ENCODE peak calls at places on chromosomes 16 and 17, in seven cellular contexts. L is cardiac muscle cell, N is DND-41, J is OCI-LY7, M is gastrocnemius medialis, Z is hepatocyte, Q is left ventricle myocardium inferior. U is an unnamed sample.

GRCh38 chr17:57672971-57673370 is 72.1 kb downstream of the CCDC182 start:
- DNase-seq in N (peak), Z (no peak), M (no peak), Q (no peak), J (no peak), L (no peak), U (peak)

GRCh38 chr16:1775846-1776671 is 3.1 kb upstream of the MRPS34 start:
- DNase-seq in N (no peak), L (no peak), Q (no peak), J (no peak), Z (no peak), M (no peak), U (no peak)

GRCh38 chr16:11180489-11180888 is 75.5 kb downstream of the SOCS1 start:
- DNase-seq in N (no peak), Q (no peak), J (no peak), M (no peak), L (no peak), Z (no peak), U (no peak)

GRCh38 chr16:15644306-15644961 is 1.5 kb upstream of the MARF1 start:
- DNase-seq in J (peak), Q (no peak), L (no peak), N (no peak), M (no peak), Z (peak), U (peak)

GRCh38 chr16:57479422-57480126 is 6.7 kb downstream of the DOK4 start:
- DNase-seq in M (no peak), Q (peak), N (no peak), J (no peak), L (peak), Z (peak), U (peak)

GRCh38 chr17:77872714-77873517 is 85.6 kb upstream of the TNRC6C start:
- DNase-seq in Q (no peak), N (peak), L (no peak), Z (no peak), M (no peak), J (no peak), U (no peak)

GRCh38 chr17:18966831-18967624 is 15.1 kb downstream of the SLC5A10 start:
- DNase-seq in J (no peak), Z (peak), N (no peak), Q (peak), M (peak), L (peak), U (no peak)

GRCh38 chr17:8056232-8056975 is 17.5 kb downstream of the ALOX15B start:
- DNase-seq in N (no peak), J (peak), M (peak), Z (peak), L (no peak), Q (no peak), U (no peak)

GRCh38 chr17:80254396-80255241 is 6.0 kb upstream of the RNF213 start:
- DNase-seq in M (no peak), Q (no peak), N (peak), L (no peak), J (peak), Z (peak), U (peak)

GRCh38 chr16:74575175-74575804 is 31.6 kb downstream of the GLG1 start:
- DNase-seq in M (no peak), L (no peak), Z (no peak), Q (no peak), N (no peak), J (no peak), U (no peak)

GRCh38 chr16:51607202-51607756 is 456.2 kb upstream of the SALL1 start:
- DNase-seq in J (no peak), L (no peak), M (no peak), N (no peak), Z (no peak), Q (no peak), U (no peak)

GRCh38 chr16:88611220-88611821 is 27.1 kb upstream of the IL17C start:
- DNase-seq in M (no peak), Z (no peak), J (no peak), L (peak), N (no peak), Q (no peak), U (no peak)

GRCh38 chr17:71023631-71024030 is 854.3 kb downstream of the KCNJ2 start:
- DNase-seq in Q (no peak), N (no peak), J (no peak), Z (no peak), M (no peak), L (peak), U (no peak)

GRCh38 chr16:56113223-56113622 is 78.1 kb upstream of the GNAO1 start:
- DNase-seq in N (no peak), J (no peak), M (no peak), Q (peak), L (peak), Z (no peak), U (no peak)

GRCh38 chr16:11629071-11630030 is 38.9 kb upstream of the SNN start:
- DNase-seq in Q (peak), N (peak), Z (no peak), J (peak), L (no peak), M (no peak), U (no peak)

GRCh38 chr17:44752953-44753861 is 5.6 kb upstream of the ADAM11 start:
- DNase-seq in N (no peak), L (no peak), Z (no peak), Q (no peak), M (no peak), J (no peak), U (no peak)

GRCh38 chr16:89174055-89174827 is 2.7 kb downstream of the CDH15 start:
- DNase-seq in Q (no peak), Z (no peak), N (no peak), J (no peak), L (no peak), M (no peak), U (no peak)

GRCh38 chr16:546909-547770 is 13.1 kb upstream of the PRR35 start:
- DNase-seq in J (no peak), M (no peak), N (peak), L (peak), Z (peak), Q (peak), U (peak)

GRCh38 chr17:79019631-79020584 is 4.1 kb upstream of the C1QTNF1 start:
- DNase-seq in L (peak), Z (peak), M (no peak), N (peak), Q (peak), J (peak), U (peak)

GRCh38 chr17:43906951-43907424 is 348 bp downstream of the MPP2 start:
- DNase-seq in L (no peak), M (no peak), Z (no peak), J (no peak), Q (no peak), N (no peak), U (no peak)

GRCh38 chr17:63399856-63400255 is 46.2 kb downstream of the CYB561 start:
- DNase-seq in Q (peak), M (no peak), N (no peak), L (no peak), Z (peak), J (no peak), U (no peak)

GRCh38 chr16:56883586-56883985 is 18.6 kb downstream of the SLC12A3 start:
- DNase-seq in M (no peak), N (no peak), J (no peak), Z (no peak), Q (no peak), L (no peak), U (no peak)

DNA sequence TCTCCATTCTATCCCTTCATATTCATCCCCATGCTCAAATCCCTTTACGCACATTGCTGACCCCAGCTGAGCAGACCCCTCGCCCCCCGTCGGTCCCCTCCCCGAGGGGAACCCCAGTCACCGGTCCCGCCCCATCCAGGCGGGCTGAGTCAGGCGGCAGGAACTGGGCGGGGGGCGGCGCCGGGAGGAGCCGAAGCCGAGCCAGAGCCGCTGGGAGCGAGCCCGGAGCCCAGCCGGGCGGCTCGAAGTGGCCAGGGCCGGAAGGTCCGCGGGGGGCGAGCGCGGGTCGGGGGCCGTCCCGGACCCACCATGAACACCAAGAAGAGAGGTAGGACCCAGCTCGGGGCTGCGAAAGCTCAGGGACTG is 8.6 kb downstream of the RIPOR1 start:
- DNase-seq in J (no peak), Q (peak), L (peak), Z (peak), N (peak), M (no peak), U (no peak)
- H3K27ac ChIP-seq in J (no peak), Q (peak), L (no peak), Z (peak), N (peak), M (peak), U (peak)

DNA sequence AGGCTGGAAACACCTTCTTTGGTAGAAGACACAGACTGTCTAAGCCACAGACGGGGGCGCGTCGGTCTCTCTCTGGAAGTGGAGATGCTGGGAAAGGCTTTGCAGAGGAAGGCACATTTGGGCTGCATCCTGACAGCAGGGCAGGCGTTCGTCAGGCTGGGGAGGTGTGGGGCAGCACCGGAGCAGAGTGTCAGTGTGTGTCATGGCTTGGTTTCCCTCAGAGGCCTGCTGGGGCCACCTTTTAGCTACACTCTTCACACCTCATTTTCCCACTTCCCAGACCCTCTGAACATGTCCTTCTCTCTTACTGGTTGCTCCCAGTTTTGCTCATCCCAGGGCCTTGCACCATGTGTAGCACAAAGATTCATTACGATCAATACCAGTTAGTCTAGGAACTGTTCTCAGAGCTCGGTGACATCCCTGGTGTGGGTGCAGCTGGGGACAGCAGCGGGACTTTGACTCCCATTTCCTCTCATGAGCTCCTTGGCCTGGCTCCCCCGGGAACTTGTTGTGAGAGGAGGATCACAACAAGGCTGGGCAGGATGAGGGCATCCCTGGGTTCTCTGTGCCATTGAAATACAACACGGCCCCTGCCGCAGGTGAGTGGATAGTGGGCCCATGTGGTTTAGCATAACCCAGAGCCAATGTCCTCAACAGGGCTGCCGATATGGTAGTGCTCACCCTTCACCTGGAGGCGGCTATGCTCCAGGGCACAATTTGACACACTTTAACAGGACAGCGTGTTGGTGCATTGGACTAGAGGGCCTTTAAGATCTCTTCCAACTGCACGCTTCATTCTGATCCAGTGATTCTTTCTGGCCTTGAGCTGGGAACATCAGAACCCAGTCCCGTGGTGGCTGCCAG is 33.0 kb downstream of the SMARCE1 start:
- DNase-seq in M (no peak), Z (no peak), L (no peak), J (peak), N (no peak), Q (no peak), U (no peak)
- H3K27ac ChIP-seq in M (no peak), Z (no peak), L (no peak), J (peak), N (no peak), Q (no peak), U (no peak)

GRCh38 chr16:50597563-50598255 is 49.5 kb downstream of the NKD1 start:
- DNase-seq in N (no peak), J (no peak), L (no peak), Q (no peak), M (no peak), Z (no peak), U (no peak)

GRCh38 chr16:50600582-50601283 is 52.5 kb downstream of the NKD1 start:
- DNase-seq in L (peak), Z (no peak), Q (no peak), M (no peak), N (no peak), J (no peak), U (no peak)

GRCh38 chr16:50598256-50598894 is 50.2 kb downstream of the NKD1 start:
- DNase-seq in L (no peak), N (no peak), Q (peak), Z (no peak), M (peak), J (no peak), U (no peak)

GRCh38 chr16:50598936-50599361 is 50.8 kb downstream of the NKD1 start:
- DNase-seq in M (no peak), N (no peak), Z (no peak), Q (no peak), J (no peak), L (peak), U (no peak)

DNA sequence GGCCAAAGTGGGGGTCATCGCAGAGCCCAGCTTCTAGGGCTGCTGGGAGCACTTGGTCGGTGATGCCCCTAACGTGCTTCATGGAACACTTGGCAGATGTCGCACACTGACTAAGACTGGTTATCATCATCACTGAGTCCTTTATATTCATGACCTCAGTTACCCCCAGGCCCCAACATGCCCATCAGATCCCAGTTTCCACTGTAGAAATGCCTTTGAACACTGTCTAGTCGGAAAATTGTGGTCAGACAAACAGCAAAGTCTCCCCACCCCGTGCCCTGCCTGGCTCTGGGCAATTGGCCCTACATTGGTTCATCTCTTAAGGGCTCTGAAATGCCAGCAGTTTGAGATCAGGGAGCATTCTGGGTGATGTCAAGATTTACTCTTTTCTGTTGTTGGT is 51.3 kb downstream of the NKD1 start:
- DNase-seq in Z (no peak), N (no peak), J (no peak), M (no peak), L (no peak), Q (no peak), U (no peak)
- H3K27ac ChIP-seq in Z (no peak), N (no peak), J (no peak), M (no peak), L (no peak), Q (no peak), U (no peak)

GRCh38 chr17:953767-954166 is 25.8 kb downstream of the NXN start:
- DNase-seq in N (no peak), Z (no peak), M (no peak), J (no peak), L (no peak), Q (no peak), U (no peak)

GRCh38 chr17:946510-947236 is 32.9 kb downstream of the NXN start:
- DNase-seq in Q (no peak), Z (no peak), J (no peak), M (no peak), N (no peak), L (no peak), U (no peak)

GRCh38 chr17:951388-952132 is 28.0 kb downstream of the NXN start:
- DNase-seq in Z (peak), J (no peak), Q (no peak), L (peak), N (no peak), M (no peak), U (peak)

GRCh38 chr17:948284-948852 is 31.2 kb downstream of the NXN start:
- DNase-seq in L (no peak), M (no peak), Z (no peak), J (no peak), Q (no peak), N (no peak), U (no peak)

GRCh38 chr17:949623-950338 is 29.8 kb downstream of the NXN start:
- DNase-seq in M (no peak), Z (no peak), J (no peak), N (no peak), L (no peak), Q (no peak), U (no peak)
- H3K27ac ChIP-seq in M (peak), Z (peak), J (no peak), N (no peak), L (peak), Q (no peak), U (peak)

DNA sequence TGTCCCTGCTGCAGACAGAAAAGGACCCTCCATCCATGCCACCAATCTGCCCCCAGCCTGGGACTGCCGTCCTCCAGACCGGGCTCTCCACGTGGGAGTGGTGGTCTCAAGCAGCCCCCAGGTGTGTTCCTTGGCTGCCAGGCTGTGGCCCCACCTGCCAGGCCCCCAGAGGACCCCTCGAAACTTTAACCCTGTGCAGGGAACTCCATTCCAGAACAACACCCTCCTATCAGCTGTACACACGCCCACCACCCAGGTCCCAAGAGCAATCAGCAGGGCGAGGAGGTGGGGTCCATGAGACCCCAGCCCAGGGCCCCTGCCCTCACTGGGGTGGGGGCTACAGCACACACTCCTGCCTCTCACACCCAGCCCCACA is 1.4 kb downstream of the PYCR1 start:
- DNase-seq in M (no peak), N (no peak), J (no peak), Q (no peak), L (no peak), Z (no peak), U (no peak)
- H3K27ac ChIP-seq in M (no peak), N (no peak), J (no peak), Q (no peak), L (no peak), Z (no peak), U (no peak)

DNA sequence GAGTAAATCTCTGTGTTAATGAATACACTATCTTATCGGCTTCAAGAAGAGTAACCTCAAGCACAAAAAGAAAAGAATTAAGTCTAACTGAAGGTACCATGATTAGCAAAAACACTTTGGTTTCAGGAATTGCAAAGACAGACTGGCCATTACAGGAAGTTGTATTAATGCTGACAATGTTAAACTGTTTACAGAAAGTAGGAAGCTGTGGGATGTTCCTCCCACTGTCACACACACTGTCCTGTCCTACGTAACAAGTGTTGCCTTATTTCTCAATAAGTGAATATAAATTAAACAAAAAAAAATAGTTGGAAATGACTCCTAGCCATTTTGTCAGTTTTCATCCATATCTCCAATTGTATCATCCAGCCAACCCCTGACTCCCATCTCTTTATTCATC is 8.6 kb downstream of the GNA13 start:
- DNase-seq in J (no peak), Z (no peak), Q (no peak), L (no peak), N (no peak), M (no peak), U (no peak)
- H3K27ac ChIP-seq in J (peak), Z (peak), Q (peak), L (peak), N (peak), M (peak), U (peak)

GRCh38 chr17:4531988-4532736 is 23.0 kb downstream of the MYBBP1A start:
- DNase-seq in Z (no peak), Q (no peak), J (no peak), N (no peak), M (no peak), L (no peak), U (no peak)

GRCh38 chr17:4532860-4533521 is 22.2 kb downstream of the MYBBP1A start:
- DNase-seq in Q (no peak), N (no peak), M (no peak), Z (no peak), J (no peak), L (no peak), U (no peak)

GRCh38 chr17:4530799-4531730 is 24.1 kb downstream of the MYBBP1A start:
- DNase-seq in Z (no peak), N (no peak), L (no peak), Q (no peak), M (no peak), J (no peak), U (no peak)

GRCh38 chr17:4527552-4527951 is 27.6 kb downstream of the MYBBP1A start:
- DNase-seq in Q (no peak), J (no peak), N (no peak), L (no peak), M (no peak), Z (no peak), U (no peak)

GRCh38 chr17:4529533-4530152 is 25.5 kb downstream of the MYBBP1A start:
- DNase-seq in L (no peak), N (no peak), M (no peak), J (no peak), Z (no peak), Q (no peak), U (no peak)
- H3K27ac ChIP-seq in L (no peak), N (no peak), M (peak), J (no peak), Z (no peak), Q (peak), U (no peak)

GRCh38 chr17:35799942-35800341 is 4.5 kb upstream of the MMP28 start:
- DNase-seq in L (no peak), Z (peak), M (no peak), Q (peak), N (no peak), J (no peak), U (peak)
- H3K27ac ChIP-seq in L (no peak), Z (no peak), M (peak), Q (peak), N (no peak), J (no peak), U (peak)

DNA sequence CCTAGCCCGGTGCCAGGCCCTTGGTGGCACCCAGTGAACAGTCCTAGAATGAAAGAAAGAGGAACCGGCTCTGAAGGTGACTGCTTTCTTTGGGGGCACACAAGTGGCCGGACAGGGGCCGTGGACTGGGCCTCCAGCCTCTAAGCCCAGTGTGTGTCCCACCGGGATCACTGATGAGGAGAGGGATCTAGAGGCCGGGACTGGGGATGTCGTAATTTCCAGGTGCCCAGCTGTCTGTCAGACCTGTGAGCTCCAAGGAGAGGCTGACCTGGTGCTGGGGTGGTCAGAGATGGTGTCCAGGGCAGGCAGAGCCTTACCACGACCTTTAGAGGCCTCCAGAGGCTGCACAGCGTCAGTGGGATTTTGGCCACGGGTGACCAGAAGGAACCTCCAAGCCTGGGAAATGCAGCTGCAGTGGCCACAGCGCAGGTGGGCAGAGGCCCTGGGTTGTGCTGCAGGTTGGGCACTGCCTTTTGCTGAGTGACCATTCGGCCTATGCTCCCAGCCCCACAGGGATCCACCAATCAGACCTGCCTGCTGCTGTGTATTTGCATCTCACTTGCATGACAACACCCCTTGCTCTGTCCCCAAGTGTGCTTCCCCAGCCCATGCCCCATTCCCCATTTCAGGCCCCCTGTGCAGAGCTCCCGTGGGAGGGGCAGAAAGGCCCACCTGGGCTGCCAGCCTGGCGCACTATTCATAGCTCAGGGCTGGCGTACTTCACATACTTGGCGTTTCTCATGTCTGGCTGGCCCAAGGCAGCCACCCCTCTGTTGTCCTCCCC is 12.5 kb downstream of the ARHGAP23 start:
- DNase-seq in M (no peak), J (no peak), Z (no peak), L (peak), Q (peak), N (no peak), U (no peak)
- H3K27ac ChIP-seq in M (peak), J (no peak), Z (no peak), L (no peak), Q (peak), N (no peak), U (no peak)